ENCODE peak calls at places on chromosomes 12 and 14, in four cellular contexts. One of them, this sample, is unnamed.
A peak's percentile ranks its signal among the peaks of the same experiment; 100 is the strongest.

GRCh38 chr12:113049976-113050742 is 6.4 kb upstream of the DTX1 start:
- DNase-seq in stimulated activated CD8-positive, alpha-beta memory T cell treated with anti-CD3 and anti-CD28 coated beads, Interleukin-7, amount 100 ng/mL, for 48 hours: no peak
- DNase-seq in dorsolateral prefrontal cortex: no peak
- DNase-seq in AG20443: no peak
- DNase-seq in this sample: no peak

GRCh38 chr12:57614178-57614947 is 3.1 kb downstream of the ARHGEF25 start:
- DNase-seq in stimulated activated CD8-positive, alpha-beta memory T cell treated with anti-CD3 and anti-CD28 coated beads, Interleukin-7, amount 100 ng/mL, for 48 hours: no peak
- DNase-seq in dorsolateral prefrontal cortex: no peak
- DNase-seq in AG20443: peak; percentile 62
- DNase-seq in this sample: no peak

GRCh38 chr12:53232641-53233538 is 881 bp upstream of the RARG start:
- DNase-seq in stimulated activated CD8-positive, alpha-beta memory T cell treated with anti-CD3 and anti-CD28 coated beads, Interleukin-7, amount 100 ng/mL, for 48 hours: no peak
- DNase-seq in AG20443: peak; percentile 73
- DNase-seq in dorsolateral prefrontal cortex: no peak
- DNase-seq in this sample: peak; percentile 59

GRCh38 chr12:11621797-11622423 is 27.6 kb upstream of the ETV6 start:
- DNase-seq in stimulated activated CD8-positive, alpha-beta memory T cell treated with anti-CD3 and anti-CD28 coated beads, Interleukin-7, amount 100 ng/mL, for 48 hours: peak; percentile 1
- DNase-seq in dorsolateral prefrontal cortex: peak; percentile 35
- DNase-seq in AG20443: no peak
- DNase-seq in this sample: peak; percentile 15

GRCh38 chr14:52863339-52863700 is 71.9 kb upstream of the GNPNAT1 start:
- DNase-seq in dorsolateral prefrontal cortex: no peak
- DNase-seq in stimulated activated CD8-positive, alpha-beta memory T cell treated with anti-CD3 and anti-CD28 coated beads, Interleukin-7, amount 100 ng/mL, for 48 hours: no peak
- DNase-seq in AG20443: no peak
- DNase-seq in this sample: no peak

GRCh38 chr12:117968826-117969659 is at the start of gene KSR2:
- DNase-seq in stimulated activated CD8-positive, alpha-beta memory T cell treated with anti-CD3 and anti-CD28 coated beads, Interleukin-7, amount 100 ng/mL, for 48 hours: peak; percentile 45
- DNase-seq in AG20443: peak; percentile 56
- DNase-seq in dorsolateral prefrontal cortex: peak; percentile 48
- DNase-seq in this sample: no peak

GRCh38 chr14:54929556-54929955 is 26.9 kb upstream of the GCH1 start:
- DNase-seq in dorsolateral prefrontal cortex: no peak
- DNase-seq in AG20443: no peak
- DNase-seq in stimulated activated CD8-positive, alpha-beta memory T cell treated with anti-CD3 and anti-CD28 coated beads, Interleukin-7, amount 100 ng/mL, for 48 hours: no peak
- DNase-seq in this sample: no peak

GRCh38 chr14:51978566-51979398 is 10.6 kb upstream of the RTRAF start:
- DNase-seq in dorsolateral prefrontal cortex: peak; percentile 86
- DNase-seq in AG20443: peak; percentile 79
- DNase-seq in stimulated activated CD8-positive, alpha-beta memory T cell treated with anti-CD3 and anti-CD28 coated beads, Interleukin-7, amount 100 ng/mL, for 48 hours: peak; percentile 63
- DNase-seq in this sample: peak; percentile 11

GRCh38 chr12:70408004-70408790 is 42.1 kb downstream of the KCNMB4 start:
- DNase-seq in stimulated activated CD8-positive, alpha-beta memory T cell treated with anti-CD3 and anti-CD28 coated beads, Interleukin-7, amount 100 ng/mL, for 48 hours: no peak
- DNase-seq in dorsolateral prefrontal cortex: no peak
- DNase-seq in AG20443: no peak
- DNase-seq in this sample: no peak

GRCh38 chr12:69905801-69906200 is 80.8 kb downstream of the MYRFL start:
- DNase-seq in AG20443: no peak
- DNase-seq in stimulated activated CD8-positive, alpha-beta memory T cell treated with anti-CD3 and anti-CD28 coated beads, Interleukin-7, amount 100 ng/mL, for 48 hours: no peak
- DNase-seq in dorsolateral prefrontal cortex: no peak
- DNase-seq in this sample: no peak

GRCh38 chr14:77961853-77962580 is 162.1 kb downstream of the ADCK1 start:
- DNase-seq in stimulated activated CD8-positive, alpha-beta memory T cell treated with anti-CD3 and anti-CD28 coated beads, Interleukin-7, amount 100 ng/mL, for 48 hours: no peak
- DNase-seq in dorsolateral prefrontal cortex: no peak
- DNase-seq in AG20443: no peak
- DNase-seq in this sample: no peak

GRCh38 chr12:27754795-27755194 is 25.2 kb upstream of the KLHL42 start:
- DNase-seq in dorsolateral prefrontal cortex: no peak
- DNase-seq in AG20443: no peak
- DNase-seq in stimulated activated CD8-positive, alpha-beta memory T cell treated with anti-CD3 and anti-CD28 coated beads, Interleukin-7, amount 100 ng/mL, for 48 hours: no peak
- DNase-seq in this sample: no peak

GRCh38 chr14:60195179-60195810 is 30.1 kb upstream of the DHRS7 start:
- DNase-seq in stimulated activated CD8-positive, alpha-beta memory T cell treated with anti-CD3 and anti-CD28 coated beads, Interleukin-7, amount 100 ng/mL, for 48 hours: no peak
- DNase-seq in dorsolateral prefrontal cortex: no peak
- DNase-seq in AG20443: no peak
- DNase-seq in this sample: no peak

GRCh38 chr14:105477659-105478623 is 3.3 kb downstream of the CRIP2 start:
- DNase-seq in stimulated activated CD8-positive, alpha-beta memory T cell treated with anti-CD3 and anti-CD28 coated beads, Interleukin-7, amount 100 ng/mL, for 48 hours: no peak
- DNase-seq in AG20443: no peak
- DNase-seq in dorsolateral prefrontal cortex: no peak
- DNase-seq in this sample: no peak

GRCh38 chr12:51864701-51865469 is 16.4 kb upstream of the FIGNL2 start:
- DNase-seq in AG20443: peak; percentile 14
- DNase-seq in dorsolateral prefrontal cortex: no peak
- DNase-seq in stimulated activated CD8-positive, alpha-beta memory T cell treated with anti-CD3 and anti-CD28 coated beads, Interleukin-7, amount 100 ng/mL, for 48 hours: no peak
- DNase-seq in this sample: no peak

GRCh38 chr14:32077081-32078029 is at the start of gene ARHGAP5:
- DNase-seq in stimulated activated CD8-positive, alpha-beta memory T cell treated with anti-CD3 and anti-CD28 coated beads, Interleukin-7, amount 100 ng/mL, for 48 hours: peak; percentile 18
- DNase-seq in dorsolateral prefrontal cortex: no peak
- DNase-seq in AG20443: peak; percentile 41
- DNase-seq in this sample: peak; percentile 70